ENCODE peak calls at places on chromosomes 12 and 14, in eight cellular contexts. One of them, this sample, is unnamed.

GRCh38 chr12:62260733-62261683 is 804 bp downstream of the USP15 start:
- DNase-seq in frontal cortex: peak; percentile 13
- DNase-seq in activated CD8-positive, alpha-beta memory T cell treated with anti-CD3 and anti-CD28 coated beads, Interleukin-2, amount 50 U/mL, for 4 hours: peak; percentile 34
- DNase-seq in stimulated activated CD8-positive, alpha-beta memory T cell treated with anti-CD3 and anti-CD28 coated beads, Interleukin-15, amount 100 ng/mL, for 4 hours: peak; percentile 23
- DNase-seq in cardiac muscle cell: peak; percentile 50
- DNase-seq in left cardiac atrium: no peak
- DNase-seq in prostate gland: peak; percentile 16
- DNase-seq in Calu3: peak; percentile 30
- DNase-seq in this sample: no peak

GRCh38 chr14:35403085-35403396 is 1.5 kb downstream of the NFKBIA start:
- DNase-seq in frontal cortex: no peak
- DNase-seq in activated CD8-positive, alpha-beta memory T cell treated with anti-CD3 and anti-CD28 coated beads, Interleukin-2, amount 50 U/mL, for 4 hours: peak; percentile 58
- DNase-seq in stimulated activated CD8-positive, alpha-beta memory T cell treated with anti-CD3 and anti-CD28 coated beads, Interleukin-15, amount 100 ng/mL, for 4 hours: no peak
- DNase-seq in cardiac muscle cell: peak; percentile 59
- DNase-seq in left cardiac atrium: peak; percentile 56
- DNase-seq in prostate gland: no peak
- DNase-seq in Calu3: no peak
- DNase-seq in this sample: no peak

GRCh38 chr14:43522191-43522590 is 984.9 kb downstream of the FSCB start:
- DNase-seq in frontal cortex: no peak
- DNase-seq in activated CD8-positive, alpha-beta memory T cell treated with anti-CD3 and anti-CD28 coated beads, Interleukin-2, amount 50 U/mL, for 4 hours: no peak
- DNase-seq in stimulated activated CD8-positive, alpha-beta memory T cell treated with anti-CD3 and anti-CD28 coated beads, Interleukin-15, amount 100 ng/mL, for 4 hours: no peak
- DNase-seq in cardiac muscle cell: no peak
- DNase-seq in left cardiac atrium: no peak
- DNase-seq in prostate gland: no peak
- DNase-seq in Calu3: no peak
- DNase-seq in this sample: no peak

GRCh38 chr12:57219205-57219992 is 2.8 kb downstream of the NXPH4 start:
- DNase-seq in frontal cortex: no peak
- DNase-seq in activated CD8-positive, alpha-beta memory T cell treated with anti-CD3 and anti-CD28 coated beads, Interleukin-2, amount 50 U/mL, for 4 hours: no peak
- DNase-seq in stimulated activated CD8-positive, alpha-beta memory T cell treated with anti-CD3 and anti-CD28 coated beads, Interleukin-15, amount 100 ng/mL, for 4 hours: no peak
- DNase-seq in cardiac muscle cell: no peak
- DNase-seq in left cardiac atrium: no peak
- DNase-seq in prostate gland: no peak
- DNase-seq in Calu3: no peak
- DNase-seq in this sample: no peak

GRCh38 chr12:18139989-18140596 is 50.1 kb upstream of the RERGL start:
- DNase-seq in frontal cortex: no peak
- DNase-seq in activated CD8-positive, alpha-beta memory T cell treated with anti-CD3 and anti-CD28 coated beads, Interleukin-2, amount 50 U/mL, for 4 hours: no peak
- DNase-seq in stimulated activated CD8-positive, alpha-beta memory T cell treated with anti-CD3 and anti-CD28 coated beads, Interleukin-15, amount 100 ng/mL, for 4 hours: no peak
- DNase-seq in cardiac muscle cell: peak; percentile 60
- DNase-seq in left cardiac atrium: no peak
- DNase-seq in prostate gland: no peak
- DNase-seq in Calu3: no peak
- DNase-seq in this sample: no peak

GRCh38 chr12:14950982-14951746 is 10.2 kb downstream of the ARHGDIB start:
- DNase-seq in frontal cortex: no peak
- DNase-seq in activated CD8-positive, alpha-beta memory T cell treated with anti-CD3 and anti-CD28 coated beads, Interleukin-2, amount 50 U/mL, for 4 hours: no peak
- DNase-seq in stimulated activated CD8-positive, alpha-beta memory T cell treated with anti-CD3 and anti-CD28 coated beads, Interleukin-15, amount 100 ng/mL, for 4 hours: no peak
- DNase-seq in cardiac muscle cell: peak; percentile 75
- DNase-seq in left cardiac atrium: no peak
- DNase-seq in prostate gland: no peak
- DNase-seq in Calu3: peak; percentile 69
- DNase-seq in this sample: no peak

GRCh38 chr14:26190644-26191043 is 407.2 kb downstream of the NOVA1 start:
- DNase-seq in frontal cortex: no peak
- DNase-seq in activated CD8-positive, alpha-beta memory T cell treated with anti-CD3 and anti-CD28 coated beads, Interleukin-2, amount 50 U/mL, for 4 hours: no peak
- DNase-seq in stimulated activated CD8-positive, alpha-beta memory T cell treated with anti-CD3 and anti-CD28 coated beads, Interleukin-15, amount 100 ng/mL, for 4 hours: no peak
- DNase-seq in cardiac muscle cell: peak; percentile 14
- DNase-seq in left cardiac atrium: no peak
- DNase-seq in prostate gland: no peak
- DNase-seq in Calu3: no peak
- DNase-seq in this sample: no peak

GRCh38 chr12:63978519-63978918 is 134.0 kb downstream of the SRGAP1 start:
- DNase-seq in frontal cortex: no peak
- DNase-seq in activated CD8-positive, alpha-beta memory T cell treated with anti-CD3 and anti-CD28 coated beads, Interleukin-2, amount 50 U/mL, for 4 hours: no peak
- DNase-seq in stimulated activated CD8-positive, alpha-beta memory T cell treated with anti-CD3 and anti-CD28 coated beads, Interleukin-15, amount 100 ng/mL, for 4 hours: no peak
- DNase-seq in cardiac muscle cell: peak; percentile 79
- DNase-seq in left cardiac atrium: no peak
- DNase-seq in prostate gland: no peak
- DNase-seq in Calu3: no peak
- DNase-seq in this sample: no peak

GRCh38 chr14:77067632-77068514 is 30.2 kb upstream of the CIPC start:
- DNase-seq in frontal cortex: peak; percentile 38
- DNase-seq in activated CD8-positive, alpha-beta memory T cell treated with anti-CD3 and anti-CD28 coated beads, Interleukin-2, amount 50 U/mL, for 4 hours: peak; percentile 57
- DNase-seq in stimulated activated CD8-positive, alpha-beta memory T cell treated with anti-CD3 and anti-CD28 coated beads, Interleukin-15, amount 100 ng/mL, for 4 hours: peak; percentile 15
- DNase-seq in cardiac muscle cell: peak; percentile 72
- DNase-seq in left cardiac atrium: peak; percentile 67
- DNase-seq in prostate gland: peak; percentile 61
- DNase-seq in Calu3: peak; percentile 84
- DNase-seq in this sample: peak; percentile 87

GRCh38 chr12:26939192-26939832 is 1.0 kb downstream of the FGFR1OP2 start:
- DNase-seq in frontal cortex: no peak
- DNase-seq in activated CD8-positive, alpha-beta memory T cell treated with anti-CD3 and anti-CD28 coated beads, Interleukin-2, amount 50 U/mL, for 4 hours: no peak
- DNase-seq in stimulated activated CD8-positive, alpha-beta memory T cell treated with anti-CD3 and anti-CD28 coated beads, Interleukin-15, amount 100 ng/mL, for 4 hours: no peak
- DNase-seq in cardiac muscle cell: no peak
- DNase-seq in left cardiac atrium: no peak
- DNase-seq in prostate gland: no peak
- DNase-seq in Calu3: no peak
- DNase-seq in this sample: no peak

GRCh38 chr12:125164541-125164940 is 99.3 kb downstream of the AACS start:
- DNase-seq in frontal cortex: no peak
- DNase-seq in activated CD8-positive, alpha-beta memory T cell treated with anti-CD3 and anti-CD28 coated beads, Interleukin-2, amount 50 U/mL, for 4 hours: no peak
- DNase-seq in stimulated activated CD8-positive, alpha-beta memory T cell treated with anti-CD3 and anti-CD28 coated beads, Interleukin-15, amount 100 ng/mL, for 4 hours: no peak
- DNase-seq in cardiac muscle cell: no peak
- DNase-seq in left cardiac atrium: no peak
- DNase-seq in prostate gland: no peak
- DNase-seq in Calu3: no peak
- DNase-seq in this sample: peak; percentile 73

GRCh38 chr12:100083308-100083707 is 59.4 kb downstream of the BLTP3B start:
- DNase-seq in frontal cortex: no peak
- DNase-seq in activated CD8-positive, alpha-beta memory T cell treated with anti-CD3 and anti-CD28 coated beads, Interleukin-2, amount 50 U/mL, for 4 hours: no peak
- DNase-seq in stimulated activated CD8-positive, alpha-beta memory T cell treated with anti-CD3 and anti-CD28 coated beads, Interleukin-15, amount 100 ng/mL, for 4 hours: no peak
- DNase-seq in cardiac muscle cell: no peak
- DNase-seq in left cardiac atrium: no peak
- DNase-seq in prostate gland: no peak
- DNase-seq in Calu3: no peak
- DNase-seq in this sample: no peak

GRCh38 chr12:119589087-119589486 is 4.5 kb upstream of the TMEM233 start:
- DNase-seq in frontal cortex: no peak
- DNase-seq in activated CD8-positive, alpha-beta memory T cell treated with anti-CD3 and anti-CD28 coated beads, Interleukin-2, amount 50 U/mL, for 4 hours: no peak
- DNase-seq in stimulated activated CD8-positive, alpha-beta memory T cell treated with anti-CD3 and anti-CD28 coated beads, Interleukin-15, amount 100 ng/mL, for 4 hours: no peak
- DNase-seq in cardiac muscle cell: peak; percentile 71
- DNase-seq in left cardiac atrium: no peak
- DNase-seq in prostate gland: no peak
- DNase-seq in Calu3: no peak
- DNase-seq in this sample: no peak

GRCh38 chr14:101781240-101782061 is 19.9 kb downstream of the PPP2R5C start:
- DNase-seq in frontal cortex: no peak
- DNase-seq in activated CD8-positive, alpha-beta memory T cell treated with anti-CD3 and anti-CD28 coated beads, Interleukin-2, amount 50 U/mL, for 4 hours: peak; percentile 42
- DNase-seq in stimulated activated CD8-positive, alpha-beta memory T cell treated with anti-CD3 and anti-CD28 coated beads, Interleukin-15, amount 100 ng/mL, for 4 hours: peak; percentile 21
- DNase-seq in cardiac muscle cell: peak; percentile 28
- DNase-seq in left cardiac atrium: no peak
- DNase-seq in prostate gland: no peak
- DNase-seq in Calu3: peak; percentile 18
- DNase-seq in this sample: peak; percentile 82

GRCh38 chr12:112096667-112097066 is 11.9 kb downstream of the NAA25 start:
- DNase-seq in frontal cortex: no peak
- DNase-seq in activated CD8-positive, alpha-beta memory T cell treated with anti-CD3 and anti-CD28 coated beads, Interleukin-2, amount 50 U/mL, for 4 hours: no peak
- DNase-seq in stimulated activated CD8-positive, alpha-beta memory T cell treated with anti-CD3 and anti-CD28 coated beads, Interleukin-15, amount 100 ng/mL, for 4 hours: no peak
- DNase-seq in cardiac muscle cell: peak; percentile 14
- DNase-seq in left cardiac atrium: no peak
- DNase-seq in prostate gland: no peak
- DNase-seq in Calu3: no peak
- DNase-seq in this sample: no peak

GRCh38 chr14:64730061-64730440 is 25.8 kb downstream of the PLEKHG3 start:
- DNase-seq in frontal cortex: no peak
- DNase-seq in activated CD8-positive, alpha-beta memory T cell treated with anti-CD3 and anti-CD28 coated beads, Interleukin-2, amount 50 U/mL, for 4 hours: no peak
- DNase-seq in stimulated activated CD8-positive, alpha-beta memory T cell treated with anti-CD3 and anti-CD28 coated beads, Interleukin-15, amount 100 ng/mL, for 4 hours: no peak
- DNase-seq in cardiac muscle cell: no peak
- DNase-seq in left cardiac atrium: no peak
- DNase-seq in prostate gland: no peak
- DNase-seq in Calu3: no peak
- DNase-seq in this sample: peak; percentile 56

GRCh38 chr12:70290126-70290525 is 46.9 kb downstream of the CNOT2 start:
- DNase-seq in frontal cortex: no peak
- DNase-seq in activated CD8-positive, alpha-beta memory T cell treated with anti-CD3 and anti-CD28 coated beads, Interleukin-2, amount 50 U/mL, for 4 hours: no peak
- DNase-seq in stimulated activated CD8-positive, alpha-beta memory T cell treated with anti-CD3 and anti-CD28 coated beads, Interleukin-15, amount 100 ng/mL, for 4 hours: no peak
- DNase-seq in cardiac muscle cell: peak; percentile 10
- DNase-seq in left cardiac atrium: no peak
- DNase-seq in prostate gland: no peak
- DNase-seq in Calu3: no peak
- DNase-seq in this sample: no peak

GRCh38 chr12:102376251-102376747 is 104.1 kb downstream of the IGF1 start:
- DNase-seq in frontal cortex: no peak
- DNase-seq in activated CD8-positive, alpha-beta memory T cell treated with anti-CD3 and anti-CD28 coated beads, Interleukin-2, amount 50 U/mL, for 4 hours: no peak
- DNase-seq in stimulated activated CD8-positive, alpha-beta memory T cell treated with anti-CD3 and anti-CD28 coated beads, Interleukin-15, amount 100 ng/mL, for 4 hours: no peak
- DNase-seq in cardiac muscle cell: peak; percentile 89
- DNase-seq in left cardiac atrium: no peak
- DNase-seq in prostate gland: no peak
- DNase-seq in Calu3: no peak
- DNase-seq in this sample: no peak

GRCh38 chr12:106415134-106415533 is 57.6 kb downstream of the POLR3B start:
- DNase-seq in frontal cortex: no peak
- DNase-seq in activated CD8-positive, alpha-beta memory T cell treated with anti-CD3 and anti-CD28 coated beads, Interleukin-2, amount 50 U/mL, for 4 hours: no peak
- DNase-seq in stimulated activated CD8-positive, alpha-beta memory T cell treated with anti-CD3 and anti-CD28 coated beads, Interleukin-15, amount 100 ng/mL, for 4 hours: no peak
- DNase-seq in cardiac muscle cell: peak; percentile 66
- DNase-seq in left cardiac atrium: no peak
- DNase-seq in prostate gland: no peak
- DNase-seq in Calu3: no peak
- DNase-seq in this sample: no peak

GRCh38 chr12:65824314-65824563 is at the start of gene HMGA2:
- DNase-seq in frontal cortex: no peak
- DNase-seq in activated CD8-positive, alpha-beta memory T cell treated with anti-CD3 and anti-CD28 coated beads, Interleukin-2, amount 50 U/mL, for 4 hours: no peak
- DNase-seq in stimulated activated CD8-positive, alpha-beta memory T cell treated with anti-CD3 and anti-CD28 coated beads, Interleukin-15, amount 100 ng/mL, for 4 hours: no peak
- DNase-seq in cardiac muscle cell: no peak
- DNase-seq in left cardiac atrium: peak; percentile 35
- DNase-seq in prostate gland: no peak
- DNase-seq in Calu3: no peak
- DNase-seq in this sample: peak; percentile 79

GRCh38 chr12:77925536-77926108 is 94.9 kb downstream of the NAV3 start:
- DNase-seq in frontal cortex: peak; percentile 15
- DNase-seq in activated CD8-positive, alpha-beta memory T cell treated with anti-CD3 and anti-CD28 coated beads, Interleukin-2, amount 50 U/mL, for 4 hours: no peak
- DNase-seq in stimulated activated CD8-positive, alpha-beta memory T cell treated with anti-CD3 and anti-CD28 coated beads, Interleukin-15, amount 100 ng/mL, for 4 hours: no peak
- DNase-seq in cardiac muscle cell: peak; percentile 97
- DNase-seq in left cardiac atrium: peak; percentile 69
- DNase-seq in prostate gland: peak; percentile 65
- DNase-seq in Calu3: peak; percentile 80
- DNase-seq in this sample: peak; percentile 83

GRCh38 chr12:91414147-91414546 is 231.5 kb upstream of the DCN start:
- DNase-seq in frontal cortex: no peak
- DNase-seq in activated CD8-positive, alpha-beta memory T cell treated with anti-CD3 and anti-CD28 coated beads, Interleukin-2, amount 50 U/mL, for 4 hours: no peak
- DNase-seq in stimulated activated CD8-positive, alpha-beta memory T cell treated with anti-CD3 and anti-CD28 coated beads, Interleukin-15, amount 100 ng/mL, for 4 hours: no peak
- DNase-seq in cardiac muscle cell: no peak
- DNase-seq in left cardiac atrium: no peak
- DNase-seq in prostate gland: no peak
- DNase-seq in Calu3: no peak
- DNase-seq in this sample: no peak